ENCODE peak calls at places on chromosomes 5 and 9, in eight cellular contexts. T, E, A, Y, D, V, Z and U are unnamed samples.

GRCh38 chr9:79572891-79573696 is 1.3 kb downstream of the TLE4 start:
- DNase-seq in T (peak; percentile 71), E (no peak), A (peak; percentile 76), Y (peak; percentile 63), D (no peak), V (no peak), Z (peak; percentile 85), U (peak; percentile 74)

GRCh38 chr5:135930029-135930948 is 24.5 kb downstream of the LECT2 start:
- DNase-seq in T (peak; percentile 69), E (no peak), A (no peak), Y (no peak), D (no peak), V (no peak), Z (no peak), U (peak; percentile 71)

GRCh38 chr5:80254767-80255424 is 952 bp downstream of the SERINC5 start:
- DNase-seq in T (no peak), E (peak; percentile 49), A (no peak), Y (peak; percentile 36), D (no peak), V (no peak), Z (no peak), U (no peak)

GRCh38 chr5:13591621-13592020 is 352.9 kb downstream of the DNAH5 start:
- DNase-seq in T (no peak), E (peak; percentile 87), A (no peak), Y (no peak), D (peak; percentile 58), V (no peak), Z (no peak), U (no peak)

GRCh38 chr9:124392254-124392653 is 23.0 kb downstream of the PSMB7 start:
- DNase-seq in T (no peak), E (no peak), A (no peak), Y (no peak), D (no peak), V (peak; percentile 62), Z (no peak), U (no peak)

GRCh38 chr5:1040571-1040970 is 32.0 kb downstream of the NKD2 start:
- DNase-seq in T (no peak), E (no peak), A (no peak), Y (no peak), D (no peak), V (no peak), Z (peak; percentile 40), U (no peak)

GRCh38 chr9:134356496-134357470 is 30.5 kb downstream of the RXRA start:
- DNase-seq in T (no peak), E (no peak), A (no peak), Y (no peak), D (no peak), V (no peak), Z (no peak), U (no peak)

GRCh38 chr5:103120607-103121200 is 603 bp downstream of the PPIP5K2 start:
- DNase-seq in T (peak; percentile 47), E (peak; percentile 9), A (no peak), Y (no peak), D (no peak), V (no peak), Z (no peak), U (no peak)

GRCh38 chr9:135702002-135702721 is at the start of gene KCNT1:
- DNase-seq in T (peak; percentile 88), E (peak; percentile 27), A (no peak), Y (peak; percentile 25), D (peak; percentile 16), V (no peak), Z (peak; percentile 82), U (peak; percentile 86)

GRCh38 chr5:77431286-77431685 is 60.8 kb downstream of the WDR41 start:
- DNase-seq in T (no peak), E (peak; percentile 58), A (no peak), Y (no peak), D (no peak), V (no peak), Z (no peak), U (no peak)

GRCh38 chr5:168023190-168023589 is 268.3 kb upstream of the WWC1 start:
- DNase-seq in T (no peak), E (no peak), A (peak; percentile 65), Y (no peak), D (no peak), V (no peak), Z (peak; percentile 90), U (no peak)

GRCh38 chr9:124684140-124684539 is 87.0 kb downstream of the NR6A1 start:
- DNase-seq in T (no peak), E (no peak), A (no peak), Y (no peak), D (no peak), V (no peak), Z (no peak), U (no peak)

GRCh38 chr9:21931428-21931827 is 62.8 kb downstream of the CDKN2A start:
- DNase-seq in T (no peak), E (no peak), A (no peak), Y (no peak), D (peak; percentile 18), V (no peak), Z (no peak), U (no peak)

GRCh38 chr5:69074664-69075521 is 18.9 kb upstream of the SLC30A5 start:
- DNase-seq in T (no peak), E (no peak), A (no peak), Y (no peak), D (no peak), V (no peak), Z (no peak), U (no peak)

GRCh38 chr5:132744659-132745058 is 2.6 kb upstream of the CCNI2 start:
- DNase-seq in T (no peak), E (no peak), A (no peak), Y (no peak), D (no peak), V (no peak), Z (no peak), U (no peak)

GRCh38 chr9:127506814-127507750 is 55.8 kb downstream of the LRSAM1 start:
- DNase-seq in T (no peak), E (peak; percentile 57), A (no peak), Y (no peak), D (no peak), V (no peak), Z (peak; percentile 56), U (no peak)

GRCh38 chr9:76365028-76365427 is 29.2 kb downstream of the RFK start:
- DNase-seq in T (no peak), E (peak; percentile 36), A (no peak), Y (no peak), D (peak; percentile 21), V (no peak), Z (no peak), U (no peak)

GRCh38 chr9:129138476-129139232 is 27.4 kb downstream of the PTPA start:
- DNase-seq in T (no peak), E (no peak), A (no peak), Y (no peak), D (peak; percentile 92), V (no peak), Z (peak; percentile 89), U (no peak)

GRCh38 chr5:72842816-72843215 is 26.4 kb downstream of the TNPO1 start:
- DNase-seq in T (no peak), E (peak; percentile 39), A (no peak), Y (no peak), D (no peak), V (peak; percentile 73), Z (no peak), U (no peak)

GRCh38 chr5:43642428-43642827 is 39.4 kb downstream of the NNT start:
- DNase-seq in T (no peak), E (peak; percentile 23), A (no peak), Y (no peak), D (no peak), V (no peak), Z (no peak), U (no peak)

GRCh38 chr9:34994429-34995287 is 5.1 kb downstream of the DNAJB5 start:
- DNase-seq in T (no peak), E (peak; percentile 55), A (peak; percentile 49), Y (no peak), D (no peak), V (no peak), Z (peak; percentile 39), U (no peak)

GRCh38 chr5:10126900-10127299 is 122.8 kb downstream of the ATPSCKMT start:
- DNase-seq in T (no peak), E (no peak), A (no peak), Y (no peak), D (no peak), V (no peak), Z (no peak), U (no peak)

GRCh38 chr9:135924628-135925338 is 17.4 kb upstream of the CAMSAP1 start:
- DNase-seq in T (no peak), E (no peak), A (no peak), Y (no peak), D (no peak), V (no peak), Z (no peak), U (no peak)

GRCh38 chr9:77903666-77904248 is 127.9 kb downstream of the GNAQ start:
- DNase-seq in T (no peak), E (no peak), A (no peak), Y (no peak), D (no peak), V (no peak), Z (no peak), U (no peak)

GRCh38 chr5:80284720-80285119 is 28.9 kb upstream of the SERINC5 start:
- DNase-seq in T (no peak), E (no peak), A (no peak), Y (no peak), D (no peak), V (no peak), Z (no peak), U (no peak)

GRCh38 chr5:38396766-38397165 is 138.4 kb downstream of the EGFLAM start:
- DNase-seq in T (no peak), E (no peak), A (no peak), Y (no peak), D (no peak), V (no peak), Z (no peak), U (no peak)

GRCh38 chr5:58666598-58667595 is 84.0 kb downstream of the RAB3C start:
- DNase-seq in T (no peak), E (peak; percentile 22), A (no peak), Y (no peak), D (no peak), V (no peak), Z (no peak), U (no peak)

GRCh38 chr5:149301744-149302380 is 30.2 kb downstream of the AFAP1L1 start:
- DNase-seq in T (no peak), E (peak; percentile 31), A (no peak), Y (no peak), D (no peak), V (no peak), Z (no peak), U (no peak)

GRCh38 chr9:101445353-101446029 is 9.9 kb upstream of the ALDOB start:
- DNase-seq in T (no peak), E (peak; percentile 20), A (no peak), Y (no peak), D (no peak), V (no peak), Z (no peak), U (no peak)

GRCh38 chr9:91071185-91071990 is 269.8 kb downstream of the SYK start:
- DNase-seq in T (no peak), E (peak; percentile 86), A (no peak), Y (no peak), D (peak; percentile 72), V (no peak), Z (peak; percentile 60), U (no peak)

GRCh38 chr5:95884511-95884910 is 62.0 kb upstream of the GLRX start:
- DNase-seq in T (no peak), E (no peak), A (no peak), Y (no peak), D (no peak), V (no peak), Z (no peak), U (no peak)

GRCh38 chr9:134152022-134152448 is 12.3 kb downstream of the RNU6ATAC start:
- DNase-seq in T (no peak), E (no peak), A (no peak), Y (no peak), D (no peak), V (no peak), Z (no peak), U (no peak)

GRCh38 chr5:137888875-137889759 is at the start of gene PKD2L2:
- DNase-seq in T (peak; percentile 78), E (peak; percentile 87), A (peak; percentile 78), Y (peak; percentile 68), D (peak; percentile 75), V (peak; percentile 66), Z (peak; percentile 96), U (no peak)

GRCh38 chr9:98251554-98251953 is 3.9 kb downstream of the TBC1D2 start:
- DNase-seq in T (no peak), E (peak; percentile 83), A (no peak), Y (no peak), D (peak; percentile 57), V (no peak), Z (no peak), U (no peak)